ENCODE peak calls at places on chromosomes 13 and 19, in nine cellular contexts. N is stimulated activated CD4-positive, alpha-beta T cell treated with anti-CD3 and anti-CD28 coated beads, Interleukin-1b, Interleukin-23, amount 100 ng/mL, for 24 hours; Q is dorsolateral prefrontal cortex; K is BE2C; A is left colon; W is breast epithelium; U is EL; I is RWPE1; Y is activated T-helper 2 cell treated with anti-CD3 and anti-CD28 coated beads, Interferon-gamma antibody, Interleukin-2, Interleukin-4, amounts not matched to agents 10 μg/mL and 5 μg/mL and 100 μg/mL, durations not matched to agents 14 hours and 24 hours and 36 hours. T is an unnamed sample.

GRCh38 chr19:36488816-36489138 is 584 bp downstream of the ZNF566 start:
- DNase-seq in N (peak; percentile 6), Q (peak; percentile 42), K (peak; percentile 49), A (peak; percentile 33), W (no peak), U (peak; percentile 18), I (no peak), Y (no peak), T (no peak)

GRCh38 chr13:78499802-78500201 is 103.5 kb downstream of the POU4F1 start:
- DNase-seq in N (no peak), Q (no peak), K (no peak), A (no peak), W (no peak), U (no peak), I (no peak), Y (no peak), T (no peak)

GRCh38 chr19:44592451-44592890 is 20.9 kb upstream of the IGSF23 start:
- DNase-seq in N (no peak), Q (no peak), K (no peak), A (no peak), W (no peak), U (peak; percentile 25), I (no peak), Y (no peak), T (no peak)

GRCh38 chr13:86830046-86830445 is 841.1 kb upstream of the SLITRK5 start:
- DNase-seq in N (no peak), Q (no peak), K (no peak), A (no peak), W (no peak), U (no peak), I (no peak), Y (no peak), T (no peak)

GRCh38 chr19:4184718-4185352 is 2.3 kb downstream of the ANKRD24 start:
- DNase-seq in N (no peak), Q (no peak), K (no peak), A (no peak), W (no peak), U (no peak), I (no peak), Y (no peak), T (no peak)

GRCh38 chr19:1154731-1155351 is 19.2 kb downstream of the SBNO2 start:
- DNase-seq in N (no peak), Q (no peak), K (peak; percentile 78), A (peak; percentile 86), W (peak; percentile 84), U (peak; percentile 82), I (peak; percentile 80), Y (no peak), T (no peak)

GRCh38 chr19:6556480-6556879 is 25.7 kb downstream of the TNFSF9 start:
- DNase-seq in N (no peak), Q (no peak), K (no peak), A (no peak), W (no peak), U (peak; percentile 31), I (no peak), Y (no peak), T (no peak)

GRCh38 chr19:11164879-11165406 is 9.4 kb upstream of the SPC24 start:
- DNase-seq in N (no peak), Q (no peak), K (no peak), A (peak; percentile 70), W (no peak), U (no peak), I (no peak), Y (no peak), T (no peak)

GRCh38 chr13:105573134-105573533 is 962.3 kb downstream of the EFNB2 start:
- DNase-seq in N (no peak), Q (no peak), K (no peak), A (no peak), W (no peak), U (peak; percentile 12), I (no peak), Y (no peak), T (no peak)

GRCh38 chr19:6381030-6381750 is 5.5 kb upstream of the PSPN start:
- DNase-seq in N (no peak), Q (no peak), K (no peak), A (no peak), W (no peak), U (no peak), I (no peak), Y (no peak), T (no peak)

T was measured in naive thymus-derived CD8-positive, alpha-beta T cell.